ENCODE peak calls at places on chromosome 15, in nine cellular contexts. S is thyroid gland, N is uterus, O is cardiac muscle cell, E is HepG2, P is testis, L is pancreas, W is A549, G is stomach. M is an unnamed sample.

GRCh38 chr15:74563442-74563841 is 22.4 kb downstream of the ARID3B start:
- DNase-seq in E (no peak), S (peak; percentile 2), O (no peak), N (no peak), P (no peak), L (no peak), G (no peak), W (no peak), M (no peak)

GRCh38 chr15:47987461-47987860 is 133.3 kb upstream of the SLC24A5 start:
- DNase-seq in L (no peak), S (no peak), N (no peak), G (no peak), P (no peak), E (no peak), W (no peak), O (no peak), M (no peak)

GRCh38 chr15:48955967-48956366 is 7.8 kb downstream of the SHC4 start:
- DNase-seq in P (no peak), O (no peak), S (no peak), E (no peak), W (no peak), L (no peak), N (no peak), G (no peak), M (no peak)

GRCh38 chr15:98226578-98226977 is 266.1 kb downstream of the ARRDC4 start:
- DNase-seq in W (no peak), N (no peak), L (no peak), P (no peak), G (no peak), S (no peak), O (no peak), E (no peak), M (no peak)

GRCh38 chr15:94480289-94480834 is 249.0 kb downstream of the MCTP2 start:
- DNase-seq in L (no peak), P (no peak), G (no peak), N (no peak), O (no peak), E (no peak), W (no peak), S (no peak), M (no peak)

GRCh38 chr15:31268911-31269784 is 57.5 kb upstream of the KLF13 start:
- DNase-seq in O (no peak), G (peak; percentile 8), E (no peak), W (no peak), P (peak; percentile 2), N (peak; percentile 6), L (peak; percentile 36), S (peak; percentile 87), M (no peak)

GRCh38 chr15:70761046-70761445 is 2.3 kb downstream of the UACA start:
- DNase-seq in O (no peak), L (no peak), G (no peak), S (no peak), E (no peak), N (no peak), W (no peak), P (no peak), M (no peak)

GRCh38 chr15:53520867-53521525 is 238.5 kb downstream of the WDR72 start:
- DNase-seq in W (no peak), S (no peak), G (no peak), P (no peak), N (no peak), L (no peak), O (no peak), E (no peak), M (no peak)

GRCh38 chr15:24039683-24040082 is 352.6 kb upstream of the NDN start:
- DNase-seq in P (no peak), O (no peak), S (no peak), N (no peak), W (no peak), L (no peak), E (no peak), G (no peak), M (no peak)

DNA sequence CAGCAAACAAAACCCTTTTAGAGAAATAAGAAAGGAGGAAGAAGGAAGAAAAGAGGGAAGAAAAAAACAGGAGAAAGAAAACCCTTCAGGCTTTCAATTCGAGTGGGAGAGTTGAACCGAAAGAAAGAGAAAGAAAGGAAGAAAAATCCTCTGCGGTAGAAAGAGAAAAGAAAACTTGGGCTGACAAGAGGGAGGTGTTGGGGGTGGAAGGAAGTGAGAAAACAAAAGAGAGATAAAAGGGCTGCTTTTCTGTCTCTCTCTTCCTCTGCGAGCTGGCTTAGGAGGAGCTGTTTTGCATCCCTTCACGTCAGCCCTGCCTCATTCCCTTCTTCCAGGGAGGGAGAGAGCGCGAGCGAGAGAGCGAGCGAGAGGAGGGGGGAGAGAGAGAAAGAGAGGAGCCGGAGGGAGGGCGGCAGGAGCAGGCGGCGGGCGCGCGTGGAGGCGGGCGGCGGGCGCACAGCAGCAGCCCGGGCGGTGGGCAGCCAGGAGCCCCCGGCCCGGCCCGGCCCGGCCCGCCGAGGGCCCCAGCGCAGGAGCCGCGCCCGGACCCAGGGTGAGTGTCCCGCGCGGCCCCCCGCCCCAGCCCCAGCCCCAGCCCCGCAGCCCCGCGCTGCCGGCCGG is at the start of gene ZNF710:
- DNase-seq in E (no peak), G (no peak), W (peak; percentile 77), S (peak; percentile 61), P (peak; percentile 66), O (peak; percentile 80), L (peak; percentile 73), N (peak; percentile 65), M (peak; percentile 82)
- H3K4me1 ChIP-seq in E (peaks cover 71% of the 10 kb centered on the region), G (peaks cover 39% of the 10 kb centered on the region), W (peaks cover 66% of the 10 kb centered on the region), S (peaks cover 51% of the 10 kb centered on the region), P (peaks cover 16% of the 10 kb centered on the region), O (peaks cover 23% of the 10 kb centered on the region), L (peaks cover 30% of the 10 kb centered on the region), N (peaks cover 7% of the 10 kb centered on the region), M (peaks cover 13% of the 10 kb centered on the region)

GRCh38 chr15:90427185-90427584 is 39.1 kb downstream of the IQGAP1 start:
- DNase-seq in P (no peak), W (no peak), L (no peak), N (no peak), G (no peak), S (no peak), E (no peak), O (no peak), M (no peak)

GRCh38 chr15:90422043-90422442 is 34.0 kb downstream of the IQGAP1 start:
- DNase-seq in L (no peak), P (no peak), N (no peak), O (no peak), G (no peak), W (no peak), S (no peak), E (peak; percentile 60), M (no peak)

GRCh38 chr15:90421527-90421926 is 33.5 kb downstream of the IQGAP1 start:
- DNase-seq in O (no peak), E (no peak), G (no peak), S (peak; percentile 89), P (no peak), N (no peak), L (no peak), W (no peak), M (no peak)

GRCh38 chr15:90423920-90424319 is 35.9 kb downstream of the IQGAP1 start:
- DNase-seq in L (no peak), W (no peak), O (no peak), N (no peak), P (no peak), S (no peak), E (no peak), G (no peak), M (no peak)

DNA sequence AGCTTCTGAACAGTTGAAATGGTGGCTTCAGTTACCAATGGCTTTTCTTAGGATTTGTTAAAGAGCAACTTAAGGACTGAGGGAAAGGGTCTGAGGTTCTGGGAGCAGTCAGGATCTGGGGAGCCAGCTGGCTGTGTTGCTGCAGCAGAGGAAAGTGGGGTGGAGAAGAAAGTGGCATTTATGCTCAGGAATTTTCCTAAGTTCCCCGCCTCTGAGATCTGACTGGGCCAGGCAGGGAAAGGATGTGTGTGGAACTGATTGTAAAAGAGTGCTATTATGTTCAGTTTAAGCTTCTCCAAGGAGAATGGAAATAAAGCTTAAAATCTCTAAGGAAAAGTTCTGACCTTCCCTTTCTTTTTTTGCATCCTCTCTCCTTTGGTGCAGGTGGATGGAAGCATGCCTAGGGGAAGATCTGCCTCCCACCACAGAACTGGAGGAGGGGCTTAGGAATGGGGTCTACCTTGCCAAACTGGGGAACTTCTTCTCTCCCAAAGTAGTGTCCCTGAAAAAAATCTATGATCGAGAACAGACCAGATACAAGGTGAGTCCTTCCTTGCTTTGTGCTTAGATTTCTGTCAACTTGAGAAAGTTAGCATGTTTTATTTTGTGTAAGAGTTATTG is 37.8 kb downstream of the IQGAP1 start:
- DNase-seq in L (no peak), P (no peak), G (no peak), W (no peak), S (no peak), O (no peak), N (no peak), E (no peak), M (no peak)
- H3K27ac ChIP-seq in L (no peak overlapping the region), P (no peak overlapping the region), G (no peak overlapping the region), W (no peak overlapping the region), S (no peak overlapping the region), O (no peak overlapping the region), N (peak overlapping the region; percentile 5), E (no peak overlapping the region), M (no peak overlapping the region)

DNA sequence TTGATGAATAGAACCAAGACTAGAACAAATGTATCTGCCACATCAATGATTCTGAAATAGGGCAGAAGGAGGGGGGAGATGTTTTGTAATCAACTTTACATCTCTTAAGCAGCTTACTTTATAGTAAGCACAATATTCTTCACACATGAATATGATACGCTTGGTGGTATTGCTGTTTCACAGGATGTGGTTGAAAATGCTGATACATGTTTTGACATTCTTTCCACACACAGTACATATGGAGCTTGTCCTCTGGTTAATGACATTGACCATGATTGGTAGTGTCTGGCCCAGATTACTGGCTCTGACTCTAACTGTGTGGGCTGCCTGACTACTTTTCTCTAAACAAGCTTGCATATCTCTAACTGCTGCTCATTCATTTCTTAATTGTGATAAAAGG is 168.9 kb downstream of the KLHL25 start:
- DNase-seq in O (peak; percentile 86), S (no peak), P (no peak), W (no peak), L (no peak), N (no peak), G (no peak), E (no peak), M (no peak)
- H3K4me1 ChIP-seq in O (peaks cover 30% of the 10 kb centered on the region), S (peaks cover 5% of the 10 kb centered on the region), P (peaks cover 40% of the 10 kb centered on the region), W (peaks cover 7% of the 10 kb centered on the region), L (peaks cover 20% of the 10 kb centered on the region), N (peaks cover 3% of the 10 kb centered on the region), G (peaks cover 21% of the 10 kb centered on the region), E (peaks cover 16% of the 10 kb centered on the region), M (peaks cover 10% of the 10 kb centered on the region)

GRCh38 chr15:57528940-57529565 is 62.7 kb upstream of the MYZAP start:
- DNase-seq in N (no peak), P (no peak), L (no peak), E (no peak), W (no peak), G (no peak), O (no peak), S (no peak), M (no peak)
- H3K27ac ChIP-seq in N (no peak overlapping the region), P (no peak overlapping the region), L (peak overlapping the region; percentile 2), E (no peak overlapping the region), W (no peak overlapping the region), G (no peak overlapping the region), O (peak overlapping the region; percentile 58), S (peak overlapping the region; percentile 21), M (no peak overlapping the region)